ENCODE peak calls at places on chromosome 15, in six cellular contexts. One of them, this sample, is unnamed.

GRCh38 chr15:65115086-65115485 is at the start of gene UBAP1L:
- DNase-seq in gastrocnemius medialis: no peak
- DNase-seq in AG04450: no peak
- DNase-seq in CD4-positive, alpha-beta memory T cell: no peak
- DNase-seq in psoas muscle: no peak
- DNase-seq in spleen: no peak
- DNase-seq in this sample: no peak

GRCh38 chr15:64096486-64097431 is 977 bp downstream of the SNX1 start:
- DNase-seq in gastrocnemius medialis: no peak
- DNase-seq in AG04450: no peak
- DNase-seq in CD4-positive, alpha-beta memory T cell: peak; percentile 14
- DNase-seq in psoas muscle: no peak
- DNase-seq in spleen: no peak
- DNase-seq in this sample: no peak

GRCh38 chr15:89114974-89115373 is 26.7 kb downstream of the ABHD2 start:
- DNase-seq in gastrocnemius medialis: no peak
- DNase-seq in AG04450: peak; percentile 38
- DNase-seq in CD4-positive, alpha-beta memory T cell: no peak
- DNase-seq in psoas muscle: no peak
- DNase-seq in spleen: no peak
- DNase-seq in this sample: peak; percentile 36

GRCh38 chr15:56832125-56832524 is 86.3 kb upstream of the TCF12 start:
- DNase-seq in gastrocnemius medialis: peak; percentile 92
- DNase-seq in AG04450: no peak
- DNase-seq in CD4-positive, alpha-beta memory T cell: no peak
- DNase-seq in psoas muscle: peak; percentile 61
- DNase-seq in spleen: no peak
- DNase-seq in this sample: no peak

GRCh38 chr15:75067123-75067854 is 43.9 kb downstream of the PPCDC start:
- DNase-seq in gastrocnemius medialis: no peak
- DNase-seq in AG04450: no peak
- DNase-seq in CD4-positive, alpha-beta memory T cell: peak; percentile 21
- DNase-seq in psoas muscle: no peak
- DNase-seq in spleen: no peak
- DNase-seq in this sample: no peak

GRCh38 chr15:72916939-72917338 is 133.4 kb upstream of the ADPGK start:
- DNase-seq in gastrocnemius medialis: no peak
- DNase-seq in AG04450: no peak
- DNase-seq in CD4-positive, alpha-beta memory T cell: no peak
- DNase-seq in psoas muscle: no peak
- DNase-seq in spleen: no peak
- DNase-seq in this sample: no peak

GRCh38 chr15:90701880-90702630 is 15.1 kb upstream of the BLM start:
- DNase-seq in gastrocnemius medialis: peak; percentile 25
- DNase-seq in AG04450: no peak
- DNase-seq in CD4-positive, alpha-beta memory T cell: no peak
- DNase-seq in psoas muscle: no peak
- DNase-seq in spleen: no peak
- DNase-seq in this sample: no peak

GRCh38 chr15:43975326-43975725 is 148.5 kb downstream of the WDR76 start:
- DNase-seq in gastrocnemius medialis: no peak
- DNase-seq in AG04450: no peak
- DNase-seq in CD4-positive, alpha-beta memory T cell: no peak
- DNase-seq in psoas muscle: no peak
- DNase-seq in spleen: no peak
- DNase-seq in this sample: no peak

GRCh38 chr15:52706091-52706490 is 26.9 kb upstream of the ATOSA start:
- DNase-seq in gastrocnemius medialis: no peak
- DNase-seq in AG04450: no peak
- DNase-seq in CD4-positive, alpha-beta memory T cell: no peak
- DNase-seq in psoas muscle: no peak
- DNase-seq in spleen: no peak
- DNase-seq in this sample: no peak

GRCh38 chr15:69628256-69629093 is 175.9 kb downstream of the RPLP1 start:
- DNase-seq in gastrocnemius medialis: no peak
- DNase-seq in AG04450: no peak
- DNase-seq in CD4-positive, alpha-beta memory T cell: no peak
- DNase-seq in psoas muscle: no peak
- DNase-seq in spleen: no peak
- DNase-seq in this sample: no peak

GRCh38 chr15:52678036-52678467 is 1.1 kb downstream of the ATOSA start:
- DNase-seq in gastrocnemius medialis: peak; percentile 71
- DNase-seq in AG04450: no peak
- DNase-seq in CD4-positive, alpha-beta memory T cell: peak; percentile 62
- DNase-seq in psoas muscle: peak; percentile 41
- DNase-seq in spleen: peak; percentile 88
- DNase-seq in this sample: peak; percentile 21

GRCh38 chr15:59946084-59946483 is 58.0 kb upstream of the FOXB1 start:
- DNase-seq in gastrocnemius medialis: no peak
- DNase-seq in AG04450: no peak
- DNase-seq in CD4-positive, alpha-beta memory T cell: no peak
- DNase-seq in psoas muscle: no peak
- DNase-seq in spleen: no peak
- DNase-seq in this sample: no peak

GRCh38 chr15:80169768-80170357 is 17.1 kb downstream of the FAH start:
- DNase-seq in gastrocnemius medialis: no peak
- DNase-seq in AG04450: no peak
- DNase-seq in CD4-positive, alpha-beta memory T cell: no peak
- DNase-seq in psoas muscle: no peak
- DNase-seq in spleen: no peak
- DNase-seq in this sample: no peak

GRCh38 chr15:36517758-36518157 is 61.7 kb upstream of the CDIN1 start:
- DNase-seq in gastrocnemius medialis: no peak
- DNase-seq in AG04450: no peak
- DNase-seq in CD4-positive, alpha-beta memory T cell: no peak
- DNase-seq in psoas muscle: no peak
- DNase-seq in spleen: no peak
- DNase-seq in this sample: no peak

GRCh38 chr15:48507416-48508065 is 138.0 kb downstream of the FBN1 start:
- DNase-seq in gastrocnemius medialis: no peak
- DNase-seq in AG04450: peak; percentile 11
- DNase-seq in CD4-positive, alpha-beta memory T cell: no peak
- DNase-seq in psoas muscle: no peak
- DNase-seq in spleen: no peak
- DNase-seq in this sample: no peak

GRCh38 chr15:83654379-83655236 is 685 bp downstream of the ADAMTSL3 start:
- DNase-seq in gastrocnemius medialis: no peak
- DNase-seq in AG04450: no peak
- DNase-seq in CD4-positive, alpha-beta memory T cell: no peak
- DNase-seq in psoas muscle: peak; percentile 63
- DNase-seq in spleen: no peak
- DNase-seq in this sample: no peak

GRCh38 chr15:81548350-81549116 is 174.5 kb upstream of the TMC3 start:
- DNase-seq in gastrocnemius medialis: no peak
- DNase-seq in AG04450: no peak
- DNase-seq in CD4-positive, alpha-beta memory T cell: no peak
- DNase-seq in psoas muscle: no peak
- DNase-seq in spleen: no peak
- DNase-seq in this sample: no peak

GRCh38 chr15:25235391-25235790 is 203.4 kb downstream of the UBE3A start:
- DNase-seq in gastrocnemius medialis: no peak
- DNase-seq in AG04450: no peak
- DNase-seq in CD4-positive, alpha-beta memory T cell: no peak
- DNase-seq in psoas muscle: no peak
- DNase-seq in spleen: peak; percentile 66
- DNase-seq in this sample: no peak

GRCh38 chr15:85676332-85676731 is 118.4 kb downstream of the KLHL25 start:
- DNase-seq in gastrocnemius medialis: no peak
- DNase-seq in AG04450: no peak
- DNase-seq in CD4-positive, alpha-beta memory T cell: no peak
- DNase-seq in psoas muscle: no peak
- DNase-seq in spleen: no peak
- DNase-seq in this sample: no peak

GRCh38 chr15:85672338-85673097 is 122.2 kb downstream of the KLHL25 start:
- DNase-seq in gastrocnemius medialis: no peak
- DNase-seq in AG04450: no peak
- DNase-seq in CD4-positive, alpha-beta memory T cell: no peak
- DNase-seq in psoas muscle: no peak
- DNase-seq in spleen: no peak
- DNase-seq in this sample: no peak

GRCh38 chr15:85667491-85668424 is 127.0 kb downstream of the KLHL25 start:
- DNase-seq in gastrocnemius medialis: no peak
- DNase-seq in AG04450: peak; percentile 95
- DNase-seq in CD4-positive, alpha-beta memory T cell: peak; percentile 83
- DNase-seq in psoas muscle: no peak
- DNase-seq in spleen: no peak
- DNase-seq in this sample: no peak

GRCh38 chr15:85673326-85673725 is 121.4 kb downstream of the KLHL25 start:
- DNase-seq in gastrocnemius medialis: no peak
- DNase-seq in AG04450: no peak
- DNase-seq in CD4-positive, alpha-beta memory T cell: no peak
- DNase-seq in psoas muscle: no peak
- DNase-seq in spleen: no peak
- DNase-seq in this sample: no peak

GRCh38 chr15:85671156-85671555 is 123.6 kb downstream of the KLHL25 start:
- DNase-seq in gastrocnemius medialis: no peak
- DNase-seq in AG04450: no peak
- DNase-seq in CD4-positive, alpha-beta memory T cell: no peak
- DNase-seq in psoas muscle: no peak
- DNase-seq in spleen: no peak
- DNase-seq in this sample: no peak
- H3K27ac ChIP-seq in gastrocnemius medialis: peak overlapping the region; percentile 76
- H3K27ac ChIP-seq in AG04450: no peak overlapping the region
- H3K27ac ChIP-seq in CD4-positive, alpha-beta memory T cell: no peak overlapping the region
- H3K27ac ChIP-seq in psoas muscle: peak overlapping the region; percentile 46
- H3K27ac ChIP-seq in spleen: peak overlapping the region; percentile 31
- H3K27ac ChIP-seq in this sample: no peak overlapping the region

DNA sequence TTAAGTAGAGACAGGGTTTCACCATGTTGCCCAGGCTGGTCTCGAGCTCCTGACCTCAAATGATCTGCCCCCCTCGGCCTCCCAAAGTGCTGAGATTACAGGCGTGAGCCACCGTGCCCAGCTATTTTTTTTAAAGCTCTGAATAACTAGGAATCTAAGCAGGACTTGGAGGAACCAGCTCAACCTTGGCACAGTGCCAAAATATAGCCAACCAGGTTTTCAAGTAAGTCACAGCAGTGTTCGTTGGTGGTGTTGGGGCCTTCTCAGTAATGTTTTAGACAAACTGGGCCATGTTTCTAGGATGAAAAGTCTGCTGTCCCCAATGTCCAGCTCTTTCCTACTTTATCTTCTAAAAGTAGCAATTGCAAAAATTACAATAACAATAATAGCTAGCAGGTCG is 6.4 kb upstream of the ADAM10 start:
- DNase-seq in gastrocnemius medialis: no peak
- DNase-seq in AG04450: no peak
- DNase-seq in CD4-positive, alpha-beta memory T cell: no peak
- DNase-seq in psoas muscle: no peak
- DNase-seq in spleen: no peak
- DNase-seq in this sample: peak; percentile 70
- H3K27ac ChIP-seq in gastrocnemius medialis: no peak overlapping the region
- H3K27ac ChIP-seq in AG04450: no peak overlapping the region
- H3K27ac ChIP-seq in CD4-positive, alpha-beta memory T cell: no peak overlapping the region
- H3K27ac ChIP-seq in psoas muscle: no peak overlapping the region
- H3K27ac ChIP-seq in spleen: no peak overlapping the region
- H3K27ac ChIP-seq in this sample: peak overlapping the region; percentile 72

DNA sequence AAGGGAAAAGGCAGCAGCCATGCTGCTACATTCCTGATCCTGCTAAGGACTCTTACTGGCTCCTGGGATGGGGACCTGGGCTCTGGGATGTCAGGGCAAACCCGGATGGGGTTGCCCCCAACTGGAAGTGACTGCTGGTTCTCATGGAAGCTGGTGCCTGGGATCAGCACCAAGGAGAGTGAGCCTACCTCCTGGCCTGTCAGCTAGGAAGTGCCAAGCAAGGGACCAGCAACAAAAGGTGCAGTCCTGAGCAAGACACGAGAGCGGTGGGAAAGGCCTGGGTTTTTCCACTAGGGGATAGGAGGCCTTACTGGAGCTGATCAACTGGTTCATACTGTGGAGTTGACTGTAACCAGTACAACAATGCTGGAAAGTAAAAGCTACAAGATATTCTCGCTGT is 47.9 kb upstream of the SYNM start:
- DNase-seq in gastrocnemius medialis: peak; percentile 30
- DNase-seq in AG04450: no peak
- DNase-seq in CD4-positive, alpha-beta memory T cell: no peak
- DNase-seq in psoas muscle: no peak
- DNase-seq in spleen: peak; percentile 32
- DNase-seq in this sample: no peak
- H3K27ac ChIP-seq in gastrocnemius medialis: peak overlapping the region; percentile 81
- H3K27ac ChIP-seq in AG04450: no peak overlapping the region
- H3K27ac ChIP-seq in CD4-positive, alpha-beta memory T cell: no peak overlapping the region
- H3K27ac ChIP-seq in psoas muscle: peak overlapping the region; percentile 90
- H3K27ac ChIP-seq in spleen: no peak overlapping the region
- H3K27ac ChIP-seq in this sample: no peak overlapping the region

GRCh38 chr15:40337597-40337996 is 3.1 kb downstream of the CCDC9B start:
- DNase-seq in gastrocnemius medialis: no peak
- DNase-seq in AG04450: no peak
- DNase-seq in CD4-positive, alpha-beta memory T cell: no peak
- DNase-seq in psoas muscle: no peak
- DNase-seq in spleen: peak; percentile 86
- DNase-seq in this sample: peak; percentile 17
- H3K27ac ChIP-seq in gastrocnemius medialis: peak overlapping the region; percentile 100
- H3K27ac ChIP-seq in AG04450: no peak overlapping the region
- H3K27ac ChIP-seq in CD4-positive, alpha-beta memory T cell: no peak overlapping the region
- H3K27ac ChIP-seq in psoas muscle: peak overlapping the region; percentile 93
- H3K27ac ChIP-seq in spleen: peak overlapping the region; percentile 88
- H3K27ac ChIP-seq in this sample: no peak overlapping the region

GRCh38 chr15:85551221-85551832 is 170.9 kb downstream of the AKAP13 start:
- DNase-seq in gastrocnemius medialis: no peak
- DNase-seq in AG04450: no peak
- DNase-seq in CD4-positive, alpha-beta memory T cell: no peak
- DNase-seq in psoas muscle: no peak
- DNase-seq in spleen: no peak
- DNase-seq in this sample: no peak
- H3K27ac ChIP-seq in gastrocnemius medialis: no peak overlapping the region
- H3K27ac ChIP-seq in AG04450: no peak overlapping the region
- H3K27ac ChIP-seq in CD4-positive, alpha-beta memory T cell: no peak overlapping the region
- H3K27ac ChIP-seq in psoas muscle: no peak overlapping the region
- H3K27ac ChIP-seq in spleen: peak overlapping the region; percentile 77
- H3K27ac ChIP-seq in this sample: no peak overlapping the region

GRCh38 chr15:73990250-73991005 is 1.7 kb downstream of the STOML1 start:
- DNase-seq in gastrocnemius medialis: no peak
- DNase-seq in AG04450: no peak
- DNase-seq in CD4-positive, alpha-beta memory T cell: no peak
- DNase-seq in psoas muscle: no peak
- DNase-seq in spleen: no peak
- DNase-seq in this sample: no peak
- H3K27ac ChIP-seq in gastrocnemius medialis: peak overlapping the region; percentile 89
- H3K27ac ChIP-seq in AG04450: no peak overlapping the region
- H3K27ac ChIP-seq in CD4-positive, alpha-beta memory T cell: no peak overlapping the region
- H3K27ac ChIP-seq in psoas muscle: peak overlapping the region; percentile 91
- H3K27ac ChIP-seq in spleen: peak overlapping the region; percentile 94
- H3K27ac ChIP-seq in this sample: peak overlapping the region; percentile 79

GRCh38 chr15:31605467-31605931 is 278.9 kb downstream of the KLF13 start:
- DNase-seq in gastrocnemius medialis: no peak
- DNase-seq in AG04450: no peak
- DNase-seq in CD4-positive, alpha-beta memory T cell: no peak
- DNase-seq in psoas muscle: no peak
- DNase-seq in spleen: no peak
- DNase-seq in this sample: no peak
- H3K27ac ChIP-seq in gastrocnemius medialis: no peak overlapping the region
- H3K27ac ChIP-seq in AG04450: peak overlapping the region; percentile 94
- H3K27ac ChIP-seq in CD4-positive, alpha-beta memory T cell: no peak overlapping the region
- H3K27ac ChIP-seq in psoas muscle: no peak overlapping the region
- H3K27ac ChIP-seq in spleen: no peak overlapping the region
- H3K27ac ChIP-seq in this sample: no peak overlapping the region

This sample was measured in substantia nigra.